ENCODE peak calls at places on chromosomes 3 and 15, in eight cellular contexts. A is spleen, C is transverse colon, I is brain microvascular endothelial cell, F is ascending aorta, Q is Peyer's patch, V is ovary, H is tibial nerve. R is an unnamed sample. For H3K27me3, the result is how much of the 10 kb centered on the place peaks cover.

GRCh38 chr3:138408751-138409161 is 25.7 kb upstream of the ESYT3 start:
- DNase-seq in I (no peak), F (peak), H (no peak), Q (no peak), A (no peak), V (no peak), C (no peak), R (no peak)

GRCh38 chr3:101070260-101071121 is 77.3 kb upstream of the ABI3BP start:
- DNase-seq in Q (peak), I (peak), F (no peak), A (peak), C (peak), H (peak), V (no peak), R (peak)

GRCh38 chr3:48614044-48614443 is 4.6 kb upstream of the UQCRC1 start:
- DNase-seq in F (no peak), Q (no peak), H (no peak), A (no peak), V (no peak), I (peak), C (no peak), R (no peak)

GRCh38 chr3:41188291-41188690 is 11.0 kb upstream of the CTNNB1 start:
- DNase-seq in F (no peak), Q (no peak), C (no peak), A (no peak), I (no peak), V (no peak), H (no peak), R (no peak)

GRCh38 chr3:112397529-112397928 is 64.6 kb downstream of the CD200 start:
- DNase-seq in A (no peak), Q (no peak), I (no peak), V (no peak), C (no peak), H (no peak), F (no peak), R (no peak)

GRCh38 chr3:112084980-112085697 is 1.1 kb upstream of the C3orf52 start:
- DNase-seq in F (no peak), V (no peak), A (no peak), I (no peak), Q (peak), H (no peak), C (peak), R (no peak)

GRCh38 chr15:63833246-63833696 is 477 bp downstream of the HERC1 start:
- DNase-seq in H (no peak), I (no peak), A (peak), Q (peak), V (peak), C (peak), F (peak), R (peak)

GRCh38 chr3:159763466-159764210 is 225.0 kb upstream of the IL12A start:
- DNase-seq in H (peak), F (peak), A (peak), Q (peak), V (peak), C (peak), I (peak), R (no peak)

GRCh38 chr15:63075072-63075995 is 32.8 kb downstream of the TPM1 start:
- DNase-seq in Q (no peak), C (no peak), H (no peak), V (peak), I (peak), A (no peak), F (no peak), R (no peak)

GRCh38 chr3:171222995-171223394 is 196.5 kb upstream of the SLC2A2 start:
- DNase-seq in I (no peak), C (no peak), H (no peak), F (no peak), V (no peak), Q (no peak), A (no peak), R (no peak)

GRCh38 chr15:70535071-70535954 is 228.0 kb downstream of the UACA start:
- DNase-seq in Q (no peak), F (no peak), C (peak), V (no peak), H (no peak), A (peak), I (no peak), R (peak)

GRCh38 chr3:101989578-101990200 is 140.4 kb downstream of the NFKBIZ start:
- DNase-seq in V (no peak), Q (no peak), I (no peak), H (no peak), A (no peak), F (no peak), C (no peak), R (no peak)

GRCh38 chr15:40097968-40098476 is 10.7 kb downstream of the BMF start:
- DNase-seq in Q (peak), H (peak), V (no peak), F (peak), I (no peak), A (peak), C (peak), R (no peak)

GRCh38 chr3:14623569-14624051 is 28.0 kb upstream of the CCDC174 start:
- DNase-seq in C (no peak), Q (no peak), V (no peak), I (no peak), H (no peak), F (no peak), A (no peak), R (no peak)

GRCh38 chr3:150945226-150945625 is 27.3 kb downstream of the CLRN1 start:
- DNase-seq in A (no peak), H (peak), Q (no peak), C (no peak), V (no peak), I (peak), F (no peak), R (no peak)

GRCh38 chr15:101266034-101266433 is 11.3 kb downstream of the SELENOS start:
- DNase-seq in A (no peak), Q (no peak), H (no peak), F (peak), C (no peak), V (no peak), I (peak), R (no peak)

GRCh38 chr15:29089731-29090616 is 179.6 kb downstream of the NSMCE3 start:
- DNase-seq in I (no peak), H (no peak), A (peak), Q (peak), C (no peak), F (no peak), V (no peak), R (no peak)

GRCh38 chr3:149604125-149604851 is 53.5 kb downstream of the WWTR1 start:
- DNase-seq in I (no peak), Q (no peak), F (no peak), A (no peak), C (no peak), V (no peak), H (no peak), R (no peak)

GRCh38 chr15:67935244-67935643 is 95.4 kb upstream of the RNU6-1 start:
- DNase-seq in A (no peak), C (no peak), Q (no peak), I (no peak), V (no peak), H (no peak), F (no peak), R (no peak)

GRCh38 chr3:181718416-181718815 is 6.7 kb downstream of the SOX2 start:
- DNase-seq in Q (no peak), C (no peak), A (no peak), H (no peak), F (no peak), V (no peak), I (no peak), R (no peak)
- H3K27me3 ChIP-seq in Q (half or more), C (half or more), A (half or more), H (under half), F (under half), V (under half), I (half or more), R (under half)

GRCh38 chr3:16299746-16300145 is 34.7 kb downstream of the OXNAD1 start:
- DNase-seq in C (no peak), A (no peak), V (no peak), Q (no peak), H (no peak), I (no peak), F (no peak), R (no peak)

GRCh38 chr3:16302082-16302631 is 37.1 kb downstream of the OXNAD1 start:
- DNase-seq in F (no peak), I (no peak), V (no peak), C (no peak), H (no peak), Q (no peak), A (no peak), R (peak)

GRCh38 chr3:16301490-16301889 is 36.5 kb downstream of the OXNAD1 start:
- DNase-seq in F (no peak), A (no peak), I (no peak), Q (no peak), H (no peak), C (no peak), V (no peak), R (peak)

GRCh38 chr3:16300881-16301359 is 35.9 kb downstream of the OXNAD1 start:
- DNase-seq in H (no peak), Q (no peak), A (no peak), C (peak), I (no peak), V (no peak), F (no peak), R (peak)

DNA sequence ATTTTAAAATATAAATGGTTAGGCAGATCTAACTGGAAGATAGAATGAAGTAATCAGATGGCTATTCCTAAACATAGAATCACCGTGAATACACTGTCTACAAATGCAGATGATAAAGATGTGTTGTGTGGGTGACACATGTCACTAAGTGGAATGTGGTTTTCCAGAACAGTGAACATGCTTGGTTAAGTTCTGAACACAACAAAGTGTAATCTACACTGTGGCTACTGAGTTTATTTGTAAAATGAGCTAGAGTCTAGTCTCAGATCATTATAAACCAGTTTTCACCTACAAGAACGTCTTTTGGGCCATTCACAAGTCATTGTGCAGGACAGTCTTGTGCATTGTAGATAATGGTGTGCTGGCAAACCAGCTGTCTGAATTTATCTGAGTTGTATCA is 35.3 kb downstream of the OXNAD1 start:
- DNase-seq in A (no peak), F (no peak), I (no peak), C (no peak), H (no peak), V (no peak), Q (no peak), R (no peak)
- H3K4me3 ChIP-seq in A (no peak), F (no peak), I (no peak), C (no peak), H (no peak), V (no peak), Q (no peak), R (no peak)

GRCh38 chr15:65404196-65404872 is 18.4 kb downstream of the IGDCC4 start:
- DNase-seq in F (no peak), I (no peak), C (no peak), Q (no peak), A (no peak), H (no peak), V (no peak), R (no peak)
- TF ChIP-seq CTCF in F (no peak), I (no peak), C (no peak), Q (no peak), A (no peak), H (no peak), V (no peak), R (no peak)

DNA sequence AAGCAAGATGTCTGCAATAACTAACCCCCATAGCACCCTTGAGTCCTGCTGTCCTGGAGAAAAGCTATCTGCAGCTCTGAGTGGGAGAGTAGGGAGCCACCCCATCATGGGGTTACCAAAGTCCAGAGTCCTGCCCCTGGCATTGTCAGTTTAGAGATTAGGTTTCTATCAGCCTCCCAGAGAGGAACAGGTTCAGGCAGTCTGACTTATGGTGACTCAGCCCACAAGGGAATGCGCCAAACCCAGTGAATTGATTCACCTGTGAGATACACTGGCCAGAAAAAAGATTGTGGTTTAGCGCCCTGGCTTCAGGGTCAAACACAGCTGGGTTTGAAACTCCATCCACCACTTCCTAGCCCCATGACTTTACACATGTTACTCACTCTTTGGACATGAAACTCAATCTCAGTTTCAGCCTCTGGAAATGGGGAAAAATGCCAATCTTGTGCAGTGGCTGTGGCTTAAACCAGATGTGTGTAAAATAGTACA is 263.6 kb upstream of the HES1 start:
- DNase-seq in I (peak), Q (peak), F (peak), V (no peak), C (peak), H (peak), A (no peak), R (no peak)
- H3K27me3 ChIP-seq in I (under half), Q (under half), F (under half), V (under half), C (under half), H (under half), A (under half), R (under half)

DNA sequence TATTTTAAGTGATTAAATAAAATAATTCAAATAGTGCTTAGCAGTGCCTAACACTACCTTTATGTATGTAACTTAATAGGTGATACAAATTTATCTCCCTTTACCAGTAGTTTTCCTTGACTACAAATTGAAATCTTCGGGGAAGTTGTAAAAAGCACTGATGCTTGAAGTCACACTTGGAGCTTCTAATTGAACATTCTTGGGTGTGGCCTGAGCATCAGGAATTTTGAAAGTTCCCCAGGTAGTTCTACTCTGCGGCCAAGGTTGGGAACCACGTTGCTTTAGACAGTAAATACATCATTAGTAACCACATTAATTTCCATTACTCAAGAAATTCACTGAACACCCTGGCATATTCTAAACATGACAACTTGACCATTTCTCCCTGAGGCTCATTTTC is 351.4 kb downstream of the CNTN6 start:
- DNase-seq in Q (no peak), C (no peak), V (no peak), F (no peak), A (no peak), H (no peak), I (no peak), R (no peak)
- H3K4me3 ChIP-seq in Q (no peak), C (no peak), V (no peak), F (no peak), A (no peak), H (no peak), I (no peak), R (no peak)

GRCh38 chr3:12875857-12876451 is 34.6 kb upstream of the RPL32 start:
- DNase-seq in A (no peak), H (no peak), V (peak), C (peak), F (no peak), Q (no peak), I (peak), R (no peak)
- TF ChIP-seq CTCF in A (peak), H (no peak), V (no peak), C (no peak), F (no peak), Q (peak), I (peak), R (no peak)

GRCh38 chr15:36884404-36885335 is 215.7 kb downstream of the MEIS2 start:
- DNase-seq in Q (no peak), F (no peak), A (no peak), V (no peak), C (no peak), H (no peak), I (no peak), R (no peak)

GRCh38 chr15:36885709-36886108 is 214.6 kb downstream of the MEIS2 start:
- DNase-seq in A (no peak), C (no peak), H (no peak), I (no peak), Q (no peak), V (no peak), F (no peak), R (no peak)

GRCh38 chr15:36888018-36888992 is 212.0 kb downstream of the MEIS2 start:
- DNase-seq in V (no peak), H (no peak), Q (no peak), F (no peak), C (no peak), A (no peak), I (no peak), R (no peak)

GRCh38 chr15:36886135-36887011 is 214.0 kb downstream of the MEIS2 start:
- DNase-seq in Q (no peak), H (no peak), I (no peak), V (no peak), F (no peak), A (no peak), C (no peak), R (no peak)

DNA sequence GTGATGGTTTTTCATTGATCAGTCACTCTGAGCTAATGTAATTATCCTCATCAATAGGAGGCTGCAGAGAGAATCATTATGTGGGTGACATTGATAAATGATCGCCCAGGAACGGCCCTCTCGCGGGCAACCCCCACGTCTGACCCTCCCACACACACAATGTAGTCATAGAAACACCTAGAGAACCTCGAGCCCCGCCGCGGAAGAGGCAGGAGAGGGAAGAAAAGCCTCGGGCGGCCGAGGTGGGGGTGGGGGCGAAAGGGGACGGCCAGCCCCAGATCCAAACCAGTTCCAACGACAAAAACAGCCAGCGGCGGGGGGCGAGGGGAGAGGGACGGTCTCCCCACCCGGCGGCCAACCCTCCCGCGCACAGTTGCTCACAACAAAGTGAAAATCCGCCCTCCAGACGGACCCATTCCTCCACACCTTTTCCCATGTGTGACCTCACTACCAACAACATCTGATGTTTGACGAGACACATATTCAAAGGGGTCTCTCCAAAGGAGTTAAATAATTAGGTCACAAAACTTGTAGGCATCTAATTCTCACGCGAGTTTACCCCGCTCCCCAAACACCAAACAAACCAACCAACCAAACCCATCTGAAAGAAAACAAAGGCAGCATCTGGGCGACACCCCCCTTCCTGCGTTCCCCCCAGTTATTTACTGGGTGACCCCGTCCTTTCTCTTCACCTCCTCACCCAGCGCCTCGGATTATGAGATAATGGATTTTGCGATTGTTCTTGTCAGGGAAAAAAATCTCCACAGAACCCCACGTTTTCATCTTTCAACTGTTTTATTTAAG is 212.9 kb downstream of the MEIS2 start:
- DNase-seq in V (no peak), H (no peak), F (no peak), A (no peak), I (no peak), C (no peak), Q (no peak), R (no peak)
- H3K27me3 ChIP-seq in V (under half), H (under half), F (under half), A (under half), I (half or more), C (half or more), Q (under half), R (under half)

R was measured in DND-41.